ENCODE peak calls at places on chromosomes 3 and 15, in ten cellular contexts. X, W, C, A, T, S, Q, N, M and R are unnamed samples.

GRCh38 chr3:42764115-42764514 is 8.9 kb downstream of the CCDC13 start:
- DNase-seq in X (no peak), W (no peak), C (no peak), A (no peak), T (no peak), S (no peak), Q (no peak), N (no peak), M (peak; percentile 32), R (no peak)

GRCh38 chr3:58425782-58426181 is 7.8 kb downstream of the PDHB start:
- DNase-seq in X (no peak), W (no peak), C (no peak), A (no peak), T (no peak), S (no peak), Q (no peak), N (no peak), M (no peak), R (no peak)

GRCh38 chr3:4303187-4304123 is at the start of gene SETMAR:
- DNase-seq in X (peak; percentile 79), W (peak; percentile 73), C (peak; percentile 95), A (peak; percentile 95), T (peak; percentile 94), S (peak; percentile 86), Q (peak; percentile 85), N (peak; percentile 95), M (peak; percentile 84), R (peak; percentile 93)

GRCh38 chr3:30848093-30848779 is 46.2 kb downstream of the GADL1 start:
- DNase-seq in X (no peak), W (no peak), C (no peak), A (no peak), T (peak; percentile 30), S (no peak), Q (peak; percentile 22), N (no peak), M (no peak), R (no peak)

GRCh38 chr15:63264685-63265302 is 12.6 kb upstream of the APH1B start:
- DNase-seq in X (no peak), W (no peak), C (no peak), A (peak; percentile 72), T (peak; percentile 6), S (no peak), Q (no peak), N (no peak), M (no peak), R (no peak)

GRCh38 chr3:179706233-179706632 is 53.4 kb downstream of the USP13 start:
- DNase-seq in X (no peak), W (no peak), C (no peak), A (no peak), T (no peak), S (no peak), Q (peak; percentile 87), N (no peak), M (no peak), R (peak; percentile 25)

GRCh38 chr15:73226064-73226463 is 142.7 kb downstream of the HCN4 start:
- DNase-seq in X (no peak), W (no peak), C (no peak), A (peak; percentile 27), T (no peak), S (no peak), Q (no peak), N (no peak), M (no peak), R (no peak)

GRCh38 chr15:90315276-90315982 is 36.7 kb upstream of the ZNF774 start:
- DNase-seq in X (peak; percentile 41), W (no peak), C (no peak), A (peak; percentile 92), T (peak; percentile 51), S (no peak), Q (peak; percentile 78), N (no peak), M (peak; percentile 73), R (peak; percentile 68)

GRCh38 chr3:123424999-123425386 is 23.9 kb downstream of the ADCY5 start:
- DNase-seq in X (peak; percentile 61), W (no peak), C (no peak), A (no peak), T (no peak), S (no peak), Q (no peak), N (no peak), M (no peak), R (no peak)

GRCh38 chr3:31402118-31402517 is 130.6 kb upstream of the STT3B start:
- DNase-seq in X (no peak), W (no peak), C (no peak), A (no peak), T (no peak), S (no peak), Q (no peak), N (no peak), M (no peak), R (no peak)

GRCh38 chr3:122081543-122081942 is 26.4 kb downstream of the CD86 start:
- DNase-seq in X (no peak), W (no peak), C (no peak), A (no peak), T (no peak), S (no peak), Q (no peak), N (no peak), M (no peak), R (no peak)

GRCh38 chr15:47885921-47886320 is 168.6 kb downstream of the SEMA6D start:
- DNase-seq in X (no peak), W (no peak), C (peak; percentile 35), A (peak; percentile 40), T (no peak), S (no peak), Q (no peak), N (peak; percentile 27), M (no peak), R (no peak)

GRCh38 chr15:78209646-78210348 is 24.6 kb downstream of the ACSBG1 start:
- DNase-seq in X (no peak), W (no peak), C (no peak), A (no peak), T (no peak), S (no peak), Q (no peak), N (no peak), M (peak; percentile 46), R (no peak)

GRCh38 chr3:146256851-146257486 is 6.1 kb upstream of the PLSCR4 start:
- DNase-seq in X (no peak), W (no peak), C (no peak), A (peak; percentile 83), T (peak; percentile 11), S (no peak), Q (no peak), N (peak; percentile 77), M (no peak), R (no peak)

GRCh38 chr3:132245547-132245946 is 71.7 kb upstream of the ACP3 start:
- DNase-seq in X (no peak), W (no peak), C (no peak), A (peak; percentile 63), T (no peak), S (no peak), Q (no peak), N (no peak), M (no peak), R (no peak)

GRCh38 chr3:125643127-125643526 is 47.8 kb upstream of the OSBPL11 start:
- DNase-seq in X (no peak), W (no peak), C (no peak), A (no peak), T (no peak), S (no peak), Q (no peak), N (no peak), M (no peak), R (no peak)

GRCh38 chr3:1072040-1072439 is 20.8 kb upstream of the CNTN6 start:
- DNase-seq in X (no peak), W (no peak), C (no peak), A (no peak), T (peak; percentile 12), S (no peak), Q (no peak), N (no peak), M (no peak), R (no peak)

GRCh38 chr3:152466784-152467183 is 198.1 kb downstream of the MBNL1 start:
- DNase-seq in X (no peak), W (no peak), C (no peak), A (peak; percentile 75), T (peak; percentile 37), S (peak; percentile 15), Q (no peak), N (peak; percentile 42), M (no peak), R (no peak)

GRCh38 chr3:64008017-64008416 is 15.3 kb downstream of the PSMD6 start:
- DNase-seq in X (no peak), W (no peak), C (no peak), A (no peak), T (no peak), S (no peak), Q (no peak), N (no peak), M (no peak), R (no peak)
- H3K27ac ChIP-seq in X (no peak overlapping the region), W (no peak overlapping the region), C (no peak overlapping the region), A (peak overlapping the region; percentile 3), T (peak overlapping the region; percentile 26), S (no peak overlapping the region), Q (no peak overlapping the region), N (no peak overlapping the region), M (no peak overlapping the region), R (no peak overlapping the region)

DNA sequence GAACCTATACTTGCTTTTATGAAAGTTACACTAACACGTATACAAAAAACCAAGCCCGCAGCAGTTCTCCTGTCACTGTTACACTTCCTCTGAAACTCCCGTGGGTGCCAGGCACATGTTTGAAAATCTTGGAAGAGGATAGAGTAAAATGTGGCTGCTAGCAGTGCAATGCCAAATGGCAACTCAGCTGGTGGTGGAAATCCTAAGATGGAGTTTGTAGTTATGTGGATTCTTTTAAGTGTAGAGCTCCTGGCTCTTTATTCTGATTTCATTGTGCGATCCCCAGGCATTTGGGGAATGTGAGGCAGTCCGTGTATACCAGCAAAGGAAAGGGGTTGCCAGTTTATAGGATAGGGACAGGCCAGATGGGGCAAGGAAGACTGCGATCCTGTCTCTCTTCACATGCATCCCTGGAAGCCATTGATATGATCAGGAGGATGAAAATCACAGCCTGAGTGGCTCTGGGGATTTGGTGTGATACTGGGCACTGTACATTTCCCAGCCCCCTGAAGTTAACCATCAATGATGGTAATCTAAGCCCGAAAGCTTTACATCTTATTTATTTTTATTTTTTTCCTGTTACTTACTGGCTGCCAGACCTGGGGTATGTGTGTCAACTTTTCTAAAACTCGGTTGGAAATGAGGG is 1.1 kb downstream of the STAC start:
- DNase-seq in X (no peak), W (no peak), C (peak; percentile 48), A (no peak), T (no peak), S (no peak), Q (no peak), N (peak; percentile 78), M (no peak), R (no peak)
- H3K27ac ChIP-seq in X (no peak overlapping the region), W (no peak overlapping the region), C (no peak overlapping the region), A (no peak overlapping the region), T (no peak overlapping the region), S (no peak overlapping the region), Q (no peak overlapping the region), N (no peak overlapping the region), M (no peak overlapping the region), R (no peak overlapping the region)

GRCh38 chr15:95845862-95846515 is 484.5 kb upstream of the NR2F2 start:
- DNase-seq in X (no peak), W (no peak), C (no peak), A (no peak), T (no peak), S (no peak), Q (no peak), N (no peak), M (no peak), R (peak; percentile 19)
- H3K27ac ChIP-seq in X (no peak overlapping the region), W (no peak overlapping the region), C (no peak overlapping the region), A (no peak overlapping the region), T (peak overlapping the region; percentile 14), S (no peak overlapping the region), Q (peak overlapping the region; percentile 54), N (no peak overlapping the region), M (no peak overlapping the region), R (no peak overlapping the region)

GRCh38 chr3:8768364-8769087 is 887 bp downstream of the OXTR start:
- DNase-seq in X (no peak), W (no peak), C (no peak), A (no peak), T (no peak), S (no peak), Q (no peak), N (peak; percentile 55), M (no peak), R (no peak)
- H3K27ac ChIP-seq in X (no peak overlapping the region), W (no peak overlapping the region), C (no peak overlapping the region), A (no peak overlapping the region), T (no peak overlapping the region), S (peak overlapping the region; percentile 68), Q (no peak overlapping the region), N (no peak overlapping the region), M (no peak overlapping the region), R (no peak overlapping the region)